ENCODE peak calls at places on chromosome 13, in nine cellular contexts. One of them, this sample, is unnamed.

GRCh38 chr13:21078501-21078900 is 17.1 kb upstream of the LATS2 start:
- DNase-seq in naive thymus-derived CD4-positive, alpha-beta T cell: no peak
- DNase-seq in PC-3: no peak
- DNase-seq in uterus: no peak
- DNase-seq in psoas muscle: no peak
- DNase-seq in ovary: no peak
- DNase-seq in neural progenitor cell: no peak
- DNase-seq in NT2/D1: no peak
- DNase-seq in heart left ventricle: no peak
- DNase-seq in this sample: no peak

GRCh38 chr13:100916943-100917342 is 242.3 kb upstream of the TMTC4 start:
- DNase-seq in naive thymus-derived CD4-positive, alpha-beta T cell: no peak
- DNase-seq in PC-3: no peak
- DNase-seq in uterus: no peak
- DNase-seq in psoas muscle: no peak
- DNase-seq in ovary: no peak
- DNase-seq in neural progenitor cell: no peak
- DNase-seq in NT2/D1: no peak
- DNase-seq in heart left ventricle: no peak
- DNase-seq in this sample: no peak

GRCh38 chr13:33034897-33035296 is 18.7 kb downstream of the KL start:
- DNase-seq in naive thymus-derived CD4-positive, alpha-beta T cell: no peak
- DNase-seq in PC-3: no peak
- DNase-seq in uterus: no peak
- DNase-seq in psoas muscle: no peak
- DNase-seq in ovary: no peak
- DNase-seq in neural progenitor cell: no peak
- DNase-seq in NT2/D1: no peak
- DNase-seq in heart left ventricle: no peak
- DNase-seq in this sample: no peak

GRCh38 chr13:104987621-104988020 is 1547.8 kb downstream of the EFNB2 start:
- DNase-seq in naive thymus-derived CD4-positive, alpha-beta T cell: no peak
- DNase-seq in PC-3: no peak
- DNase-seq in uterus: no peak
- DNase-seq in psoas muscle: no peak
- DNase-seq in ovary: no peak
- DNase-seq in neural progenitor cell: no peak
- DNase-seq in NT2/D1: no peak
- DNase-seq in heart left ventricle: no peak
- DNase-seq in this sample: no peak

GRCh38 chr13:95833126-95833525 is 156.2 kb downstream of the DNAJC3 start:
- DNase-seq in naive thymus-derived CD4-positive, alpha-beta T cell: no peak
- DNase-seq in PC-3: no peak
- DNase-seq in uterus: no peak
- DNase-seq in psoas muscle: no peak
- DNase-seq in ovary: no peak
- DNase-seq in neural progenitor cell: no peak
- DNase-seq in NT2/D1: no peak
- DNase-seq in heart left ventricle: no peak
- DNase-seq in this sample: no peak

GRCh38 chr13:25771208-25771607 is 280.6 kb downstream of the SHISA2 start:
- DNase-seq in naive thymus-derived CD4-positive, alpha-beta T cell: no peak
- DNase-seq in PC-3: peak; percentile 84
- DNase-seq in uterus: no peak
- DNase-seq in psoas muscle: no peak
- DNase-seq in ovary: no peak
- DNase-seq in neural progenitor cell: no peak
- DNase-seq in NT2/D1: no peak
- DNase-seq in heart left ventricle: no peak
- DNase-seq in this sample: no peak

GRCh38 chr13:67048084-67048792 is 181.9 kb downstream of the PCDH9 start:
- DNase-seq in naive thymus-derived CD4-positive, alpha-beta T cell: no peak
- DNase-seq in PC-3: no peak
- DNase-seq in uterus: no peak
- DNase-seq in psoas muscle: no peak
- DNase-seq in ovary: no peak
- DNase-seq in neural progenitor cell: peak; percentile 4
- DNase-seq in NT2/D1: no peak
- DNase-seq in heart left ventricle: no peak
- DNase-seq in this sample: no peak

GRCh38 chr13:111612918-111613317 is 292.5 kb downstream of the TEX29 start:
- DNase-seq in naive thymus-derived CD4-positive, alpha-beta T cell: no peak
- DNase-seq in PC-3: no peak
- DNase-seq in uterus: no peak
- DNase-seq in psoas muscle: no peak
- DNase-seq in ovary: no peak
- DNase-seq in neural progenitor cell: no peak
- DNase-seq in NT2/D1: no peak
- DNase-seq in heart left ventricle: no peak
- DNase-seq in this sample: no peak

GRCh38 chr13:20684535-20684934 is 19.0 kb upstream of the IL17D start:
- DNase-seq in naive thymus-derived CD4-positive, alpha-beta T cell: no peak
- DNase-seq in PC-3: peak; percentile 65
- DNase-seq in uterus: no peak
- DNase-seq in psoas muscle: no peak
- DNase-seq in ovary: no peak
- DNase-seq in neural progenitor cell: no peak
- DNase-seq in NT2/D1: no peak
- DNase-seq in heart left ventricle: no peak
- DNase-seq in this sample: no peak

GRCh38 chr13:50127017-50127725 is 111.9 kb downstream of the KCNRG start:
- DNase-seq in naive thymus-derived CD4-positive, alpha-beta T cell: peak; percentile 52
- DNase-seq in PC-3: no peak
- DNase-seq in uterus: peak; percentile 52
- DNase-seq in psoas muscle: peak; percentile 71
- DNase-seq in ovary: peak; percentile 43
- DNase-seq in neural progenitor cell: peak; percentile 75
- DNase-seq in NT2/D1: no peak
- DNase-seq in heart left ventricle: peak; percentile 61
- DNase-seq in this sample: no peak

GRCh38 chr13:93080587-93080986 is 146.0 kb upstream of the GPC6 start:
- DNase-seq in naive thymus-derived CD4-positive, alpha-beta T cell: no peak
- DNase-seq in PC-3: peak; percentile 40
- DNase-seq in uterus: no peak
- DNase-seq in psoas muscle: no peak
- DNase-seq in ovary: no peak
- DNase-seq in neural progenitor cell: no peak
- DNase-seq in NT2/D1: no peak
- DNase-seq in heart left ventricle: no peak
- DNase-seq in this sample: no peak

GRCh38 chr13:46643165-46643777 is 90.3 kb downstream of the LRCH1 start:
- DNase-seq in naive thymus-derived CD4-positive, alpha-beta T cell: no peak
- DNase-seq in PC-3: no peak
- DNase-seq in uterus: no peak
- DNase-seq in psoas muscle: no peak
- DNase-seq in ovary: no peak
- DNase-seq in neural progenitor cell: no peak
- DNase-seq in NT2/D1: no peak
- DNase-seq in heart left ventricle: no peak
- DNase-seq in this sample: no peak

GRCh38 chr13:46640843-46641242 is 87.9 kb downstream of the LRCH1 start:
- DNase-seq in naive thymus-derived CD4-positive, alpha-beta T cell: no peak
- DNase-seq in PC-3: peak; percentile 37
- DNase-seq in uterus: no peak
- DNase-seq in psoas muscle: no peak
- DNase-seq in ovary: no peak
- DNase-seq in neural progenitor cell: no peak
- DNase-seq in NT2/D1: no peak
- DNase-seq in heart left ventricle: no peak
- DNase-seq in this sample: no peak

GRCh38 chr13:46642254-46642653 is 89.3 kb downstream of the LRCH1 start:
- DNase-seq in naive thymus-derived CD4-positive, alpha-beta T cell: no peak
- DNase-seq in PC-3: no peak
- DNase-seq in uterus: no peak
- DNase-seq in psoas muscle: no peak
- DNase-seq in ovary: no peak
- DNase-seq in neural progenitor cell: no peak
- DNase-seq in NT2/D1: no peak
- DNase-seq in heart left ventricle: no peak
- DNase-seq in this sample: no peak

GRCh38 chr13:46639033-46639981 is 86.3 kb downstream of the LRCH1 start:
- DNase-seq in naive thymus-derived CD4-positive, alpha-beta T cell: no peak
- DNase-seq in PC-3: no peak
- DNase-seq in uterus: no peak
- DNase-seq in psoas muscle: no peak
- DNase-seq in ovary: no peak
- DNase-seq in neural progenitor cell: no peak
- DNase-seq in NT2/D1: no peak
- DNase-seq in heart left ventricle: no peak
- DNase-seq in this sample: no peak

DNA sequence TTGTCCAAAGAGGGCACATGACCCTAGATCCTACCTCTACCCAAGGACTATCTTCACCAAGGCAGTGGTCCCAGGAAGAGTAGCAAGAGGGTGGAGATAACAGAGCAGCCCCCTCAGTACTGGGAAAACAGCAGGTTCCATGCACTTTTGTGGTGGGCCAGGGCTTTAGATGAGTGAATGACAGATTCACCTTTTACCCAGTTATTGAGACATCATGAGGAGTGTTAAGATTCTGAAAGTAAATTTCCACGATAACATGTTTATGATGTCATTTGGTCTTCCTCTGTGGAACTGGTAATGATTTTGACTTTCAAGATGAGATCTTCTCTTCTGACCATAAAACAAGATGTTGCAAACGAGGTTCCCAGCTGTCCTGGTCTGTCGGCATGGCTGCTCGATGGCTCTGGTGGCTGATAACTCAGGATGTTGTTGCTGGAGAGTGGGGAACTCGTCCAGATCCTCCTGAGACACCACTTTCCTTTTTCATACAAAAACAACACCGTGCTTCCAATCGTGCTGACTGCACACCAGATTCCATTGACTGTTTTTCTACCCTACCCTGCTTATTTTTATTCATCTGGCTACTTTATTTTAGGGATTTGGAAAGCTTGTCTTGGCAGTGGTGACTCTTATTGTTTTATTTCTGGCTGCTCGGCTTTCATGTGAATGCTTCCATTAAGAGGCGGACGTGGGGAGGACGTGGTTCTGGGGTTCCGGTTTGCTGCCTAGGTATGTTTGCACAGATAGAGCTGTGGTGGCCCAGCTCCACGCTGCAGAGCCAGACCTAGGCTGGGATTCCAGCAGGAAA is 88.5 kb downstream of the LRCH1 start:
- DNase-seq in naive thymus-derived CD4-positive, alpha-beta T cell: no peak
- DNase-seq in PC-3: no peak
- DNase-seq in uterus: peak; percentile 46
- DNase-seq in psoas muscle: no peak
- DNase-seq in ovary: no peak
- DNase-seq in neural progenitor cell: no peak
- DNase-seq in NT2/D1: no peak
- DNase-seq in heart left ventricle: peak; percentile 58
- DNase-seq in this sample: no peak
- H3K4me3 ChIP-seq in naive thymus-derived CD4-positive, alpha-beta T cell: no peak overlapping the region
- H3K4me3 ChIP-seq in PC-3: no peak overlapping the region
- H3K4me3 ChIP-seq in uterus: no peak overlapping the region
- H3K4me3 ChIP-seq in psoas muscle: peak overlapping the region; percentile 36
- H3K4me3 ChIP-seq in ovary: peak overlapping the region; percentile 2
- H3K4me3 ChIP-seq in neural progenitor cell: no peak overlapping the region
- H3K4me3 ChIP-seq in NT2/D1: no peak overlapping the region
- H3K4me3 ChIP-seq in heart left ventricle: peak overlapping the region; percentile 38
- H3K4me3 ChIP-seq in this sample: no peak overlapping the region

DNA sequence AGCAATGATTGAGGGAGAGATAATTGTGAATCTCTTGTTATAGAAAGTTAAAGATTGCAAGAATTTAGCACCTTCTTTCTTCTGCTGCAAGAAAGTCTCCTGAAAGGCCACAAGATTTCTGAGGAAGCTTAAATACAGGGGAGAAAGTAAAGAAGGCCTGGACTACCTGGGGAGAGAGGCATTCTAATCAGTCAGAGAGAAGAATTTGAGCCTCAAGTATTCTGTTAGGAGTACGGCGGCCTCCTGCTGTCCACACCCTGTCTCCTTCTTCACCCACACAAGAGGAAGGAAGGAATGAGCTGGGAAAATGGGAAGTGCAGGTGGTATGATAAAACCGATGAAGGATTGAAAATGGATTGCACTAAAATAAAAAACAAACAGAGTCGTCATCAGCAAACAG is 474.7 kb downstream of the DIAPH3 start:
- DNase-seq in naive thymus-derived CD4-positive, alpha-beta T cell: no peak
- DNase-seq in PC-3: no peak
- DNase-seq in uterus: no peak
- DNase-seq in psoas muscle: no peak
- DNase-seq in ovary: no peak
- DNase-seq in neural progenitor cell: peak; percentile 52
- DNase-seq in NT2/D1: peak; percentile 9
- DNase-seq in heart left ventricle: no peak
- DNase-seq in this sample: no peak
- H3K4me1 ChIP-seq in naive thymus-derived CD4-positive, alpha-beta T cell: no peaks in the 10 kb centered on the region
- H3K4me1 ChIP-seq in PC-3: no peaks in the 10 kb centered on the region
- H3K4me1 ChIP-seq in uterus: no peaks in the 10 kb centered on the region
- H3K4me1 ChIP-seq in psoas muscle: no peaks in the 10 kb centered on the region
- H3K4me1 ChIP-seq in ovary: no peaks in the 10 kb centered on the region
- H3K4me1 ChIP-seq in neural progenitor cell: peaks cover 54% of the 10 kb centered on the region
- H3K4me1 ChIP-seq in NT2/D1: no peaks in the 10 kb centered on the region
- H3K4me1 ChIP-seq in heart left ventricle: no peaks in the 10 kb centered on the region
- H3K4me1 ChIP-seq in this sample: no peaks in the 10 kb centered on the region

GRCh38 chr13:97256343-97256783 is 34.2 kb downstream of the MBNL2 start:
- DNase-seq in naive thymus-derived CD4-positive, alpha-beta T cell: no peak
- DNase-seq in PC-3: peak; percentile 88
- DNase-seq in uterus: peak; percentile 51
- DNase-seq in psoas muscle: no peak
- DNase-seq in ovary: no peak
- DNase-seq in neural progenitor cell: no peak
- DNase-seq in NT2/D1: no peak
- DNase-seq in heart left ventricle: no peak
- DNase-seq in this sample: no peak

GRCh38 chr13:97257800-97258799 is 36.0 kb downstream of the MBNL2 start:
- DNase-seq in naive thymus-derived CD4-positive, alpha-beta T cell: no peak
- DNase-seq in PC-3: peak; percentile 82
- DNase-seq in uterus: peak; percentile 77
- DNase-seq in psoas muscle: peak; percentile 86
- DNase-seq in ovary: peak; percentile 48
- DNase-seq in neural progenitor cell: peak; percentile 50
- DNase-seq in NT2/D1: no peak
- DNase-seq in heart left ventricle: peak; percentile 80
- DNase-seq in this sample: no peak

GRCh38 chr13:97257228-97257755 is 35.2 kb downstream of the MBNL2 start:
- DNase-seq in naive thymus-derived CD4-positive, alpha-beta T cell: no peak
- DNase-seq in PC-3: peak; percentile 31
- DNase-seq in uterus: no peak
- DNase-seq in psoas muscle: no peak
- DNase-seq in ovary: no peak
- DNase-seq in neural progenitor cell: no peak
- DNase-seq in NT2/D1: no peak
- DNase-seq in heart left ventricle: no peak
- DNase-seq in this sample: no peak

GRCh38 chr13:97259787-97260641 is 37.9 kb downstream of the MBNL2 start:
- DNase-seq in naive thymus-derived CD4-positive, alpha-beta T cell: no peak
- DNase-seq in PC-3: peak; percentile 49
- DNase-seq in uterus: no peak
- DNase-seq in psoas muscle: peak; percentile 58
- DNase-seq in ovary: no peak
- DNase-seq in neural progenitor cell: no peak
- DNase-seq in NT2/D1: no peak
- DNase-seq in heart left ventricle: peak; percentile 56
- DNase-seq in this sample: no peak

GRCh38 chr13:97258801-97259200 is 36.7 kb downstream of the MBNL2 start:
- DNase-seq in naive thymus-derived CD4-positive, alpha-beta T cell: no peak
- DNase-seq in PC-3: no peak
- DNase-seq in uterus: no peak
- DNase-seq in psoas muscle: no peak
- DNase-seq in ovary: no peak
- DNase-seq in neural progenitor cell: no peak
- DNase-seq in NT2/D1: no peak
- DNase-seq in heart left ventricle: no peak
- DNase-seq in this sample: no peak
- H3K4me3 ChIP-seq in naive thymus-derived CD4-positive, alpha-beta T cell: no peak overlapping the region
- H3K4me3 ChIP-seq in PC-3: peak overlapping the region; percentile 28
- H3K4me3 ChIP-seq in uterus: no peak overlapping the region
- H3K4me3 ChIP-seq in psoas muscle: no peak overlapping the region
- H3K4me3 ChIP-seq in ovary: no peak overlapping the region
- H3K4me3 ChIP-seq in neural progenitor cell: no peak overlapping the region
- H3K4me3 ChIP-seq in NT2/D1: no peak overlapping the region
- H3K4me3 ChIP-seq in heart left ventricle: no peak overlapping the region
- H3K4me3 ChIP-seq in this sample: no peak overlapping the region

GRCh38 chr13:42991892-42992584 is at the start of gene EPSTI1:
- DNase-seq in naive thymus-derived CD4-positive, alpha-beta T cell: peak; percentile 80
- DNase-seq in PC-3: peak; percentile 7
- DNase-seq in uterus: peak; percentile 68
- DNase-seq in psoas muscle: peak; percentile 70
- DNase-seq in ovary: peak; percentile 68
- DNase-seq in neural progenitor cell: peak; percentile 68
- DNase-seq in NT2/D1: no peak
- DNase-seq in heart left ventricle: peak; percentile 66
- DNase-seq in this sample: no peak
- H3K4me1 ChIP-seq in naive thymus-derived CD4-positive, alpha-beta T cell: peaks cover 13% of the 10 kb centered on the region
- H3K4me1 ChIP-seq in PC-3: peaks cover 14% of the 10 kb centered on the region
- H3K4me1 ChIP-seq in uterus: no peaks in the 10 kb centered on the region
- H3K4me1 ChIP-seq in psoas muscle: peaks cover 12% of the 10 kb centered on the region
- H3K4me1 ChIP-seq in ovary: peaks cover 5% of the 10 kb centered on the region
- H3K4me1 ChIP-seq in neural progenitor cell: peaks cover 15% of the 10 kb centered on the region
- H3K4me1 ChIP-seq in NT2/D1: no peaks in the 10 kb centered on the region
- H3K4me1 ChIP-seq in heart left ventricle: peaks cover 23% of the 10 kb centered on the region
- H3K4me1 ChIP-seq in this sample: no peaks in the 10 kb centered on the region

This sample was measured in iPS DF 6.9.